ENCODE peak calls at places on chromosomes 16 and 17, in nine cellular contexts. A, F, W, U, X, N, S, K and Q are unnamed samples.

GRCh38 chr16:86519649-86520316 is 9.5 kb downstream of the FOXF1 start:
- DNase-seq in F (peak), K (peak), N (peak), X (peak), U (peak), A (peak), S (peak), W (peak), Q (no peak)

GRCh38 chr17:72342061-72342460 is 221.2 kb downstream of the SOX9 start:
- DNase-seq in W (no peak), N (no peak), F (no peak), K (peak), X (no peak), S (no peak), A (peak), U (no peak), Q (peak)

GRCh38 chr16:86050591-86051375 is 151.8 kb downstream of the IRF8 start:
- DNase-seq in S (no peak), A (peak), F (no peak), U (no peak), X (no peak), K (no peak), W (no peak), N (no peak), Q (no peak)

GRCh38 chr16:70463235-70463634 is 8.8 kb downstream of the FCSK start:
- DNase-seq in K (no peak), W (no peak), A (no peak), X (no peak), U (no peak), F (no peak), S (no peak), N (no peak), Q (no peak)

GRCh38 chr17:29145289-29146058 is 34.7 kb downstream of the MYO18A start:
- DNase-seq in W (peak), F (peak), K (peak), U (peak), X (peak), N (peak), A (peak), S (no peak), Q (peak)

GRCh38 chr17:30958187-30958586 is 12.7 kb upstream of the RNF135 start:
- DNase-seq in W (no peak), S (no peak), U (no peak), F (no peak), A (no peak), K (no peak), X (no peak), N (peak), Q (no peak)

GRCh38 chr16:26177438-26177837 is 485.7 kb downstream of the HS3ST4 start:
- DNase-seq in N (no peak), X (no peak), K (no peak), F (no peak), S (no peak), A (no peak), W (no peak), U (no peak), Q (no peak)

GRCh38 chr16:88502776-88503280 is 49.7 kb downstream of the ZFPM1 start:
- DNase-seq in X (no peak), U (no peak), S (no peak), W (no peak), N (no peak), K (no peak), A (no peak), F (no peak), Q (no peak)

GRCh38 chr17:47653442-47653841 is 3.7 kb downstream of the KPNB1 start:
- DNase-seq in X (no peak), F (no peak), K (no peak), N (no peak), W (no peak), S (no peak), A (no peak), U (no peak), Q (no peak)

GRCh38 chr16:81094771-81095251 is 1.4 kb downstream of the GCSH start:
- DNase-seq in U (no peak), F (no peak), N (peak), A (no peak), W (no peak), K (no peak), S (no peak), X (no peak), Q (no peak)

GRCh38 chr17:80774146-80774545 is 217.5 kb upstream of the CHMP6 start:
- DNase-seq in K (no peak), S (no peak), X (no peak), N (no peak), F (no peak), A (no peak), U (no peak), W (no peak), Q (peak)

GRCh38 chr17:61054430-61054829 is 345.2 kb upstream of the TBX2 start:
- DNase-seq in A (no peak), F (no peak), N (no peak), U (no peak), W (no peak), X (no peak), K (no peak), S (no peak), Q (no peak)

GRCh38 chr17:30819941-30820705 is 4.4 kb downstream of the CRLF3 start:
- DNase-seq in W (peak), U (no peak), X (no peak), F (no peak), K (no peak), A (no peak), N (peak), S (no peak), Q (no peak)

GRCh38 chr17:78645421-78646295 is 68.5 kb upstream of the DNAH17 start:
- DNase-seq in K (peak), N (peak), S (peak), A (peak), F (peak), X (peak), W (peak), U (no peak), Q (no peak)

GRCh38 chr17:45132569-45133463 is 501 bp upstream of the PLCD3 start:
- DNase-seq in F (peak), X (peak), N (peak), K (peak), S (peak), A (peak), W (peak), U (peak), Q (peak)

GRCh38 chr16:85187002-85187401 is 74.7 kb upstream of the CIBAR2 start:
- DNase-seq in A (no peak), X (no peak), S (no peak), K (peak), U (peak), W (no peak), N (peak), F (no peak), Q (no peak)

GRCh38 chr16:85444879-85445778 is 168.0 kb upstream of the GSE1 start:
- DNase-seq in S (no peak), F (peak), X (no peak), K (peak), U (peak), W (peak), A (no peak), N (no peak), Q (peak)

GRCh38 chr17:49851387-49852291 is 3.8 kb upstream of the TAC4 start:
- DNase-seq in N (peak), U (peak), F (peak), A (peak), S (peak), W (peak), K (peak), X (peak), Q (peak)

GRCh38 chr17:31919802-31920525 is 16.8 kb upstream of the SUZ12 start:
- DNase-seq in U (no peak), K (no peak), S (no peak), N (peak), X (no peak), A (peak), F (peak), W (no peak), Q (no peak)

GRCh38 chr17:9918352-9918751 is 13.3 kb upstream of the RCVRN start:
- DNase-seq in F (no peak), W (no peak), K (no peak), S (no peak), U (no peak), A (no peak), X (no peak), N (no peak), Q (no peak)

GRCh38 chr16:46801428-46802049 is 29.4 kb downstream of the C16orf87 start:
- DNase-seq in F (no peak), A (peak), K (no peak), X (peak), U (peak), S (no peak), W (no peak), N (peak), Q (peak)